ENCODE peak calls at places on chromosomes 7 and 10, in six cellular contexts. T, U, Q, M, A and C are unnamed samples.

GRCh38 chr7:106260136-106260561 is 24.6 kb downstream of the NAMPT start:
- DNase-seq in T (no peak), U (no peak), Q (no peak), M (no peak), A (no peak), C (no peak)

GRCh38 chr7:1193593-1194424 is 33.8 kb upstream of the ZFAND2A start:
- DNase-seq in T (no peak), U (peak), Q (no peak), M (peak), A (no peak), C (peak)

GRCh38 chr10:50540069-50540825 is 83.5 kb downstream of the SGMS1 start:
- DNase-seq in T (no peak), U (no peak), Q (no peak), M (no peak), A (no peak), C (no peak)

GRCh38 chr7:25303380-25304321 is 75.4 kb upstream of the NPVF start:
- DNase-seq in T (no peak), U (no peak), Q (no peak), M (no peak), A (no peak), C (no peak)

GRCh38 chr7:137933270-137934017 is 68.4 kb downstream of the CREB3L2 start:
- DNase-seq in T (no peak), U (no peak), Q (no peak), M (no peak), A (no peak), C (no peak)

GRCh38 chr10:78579995-78580394 is 488.8 kb upstream of the ZMIZ1 start:
- DNase-seq in T (no peak), U (peak), Q (no peak), M (no peak), A (no peak), C (no peak)

GRCh38 chr10:92702301-92702916 is 12.7 kb downstream of the HHEX start:
- DNase-seq in T (no peak), U (no peak), Q (no peak), M (no peak), A (no peak), C (no peak)

GRCh38 chr10:59299933-59300332 is 62.4 kb downstream of the FAM13C start:
- DNase-seq in T (no peak), U (no peak), Q (no peak), M (no peak), A (no peak), C (no peak)

GRCh38 chr7:56046728-56047445 is 4.4 kb downstream of the PSPH start:
- DNase-seq in T (no peak), U (no peak), Q (no peak), M (no peak), A (no peak), C (peak)

GRCh38 chr10:84244651-84245270 is at the start of gene RGR:
- DNase-seq in T (no peak), U (no peak), Q (no peak), M (no peak), A (no peak), C (no peak)

GRCh38 chr10:124152781-124153600 is 59.6 kb upstream of the CHST15 start:
- DNase-seq in T (peak), U (no peak), Q (peak), M (peak), A (no peak), C (peak)

GRCh38 chr7:91005024-91005423 is 259.2 kb upstream of the FZD1 start:
- DNase-seq in T (no peak), U (no peak), Q (no peak), M (no peak), A (no peak), C (no peak)

GRCh38 chr10:78657622-78658165 is 411.1 kb upstream of the ZMIZ1 start:
- DNase-seq in T (peak), U (peak), Q (peak), M (peak), A (peak), C (peak)

GRCh38 chr7:79290841-79291497 is 162.5 kb downstream of the MAGI2 start:
- DNase-seq in T (no peak), U (no peak), Q (no peak), M (no peak), A (no peak), C (no peak)

GRCh38 chr10:14683246-14683645 is 91.5 kb downstream of the FAM107B start:
- DNase-seq in T (no peak), U (no peak), Q (no peak), M (no peak), A (no peak), C (no peak)

GRCh38 chr10:78738457-78738856 is 330.3 kb upstream of the ZMIZ1 start:
- DNase-seq in T (no peak), U (peak), Q (no peak), M (no peak), A (no peak), C (no peak)

GRCh38 chr7:137539111-137539715 is 195.7 kb upstream of the PTN start:
- DNase-seq in T (no peak), U (no peak), Q (no peak), M (no peak), A (no peak), C (peak)

GRCh38 chr7:151660141-151660540 is 140.4 kb upstream of the RHEB start:
- DNase-seq in T (no peak), U (no peak), Q (no peak), M (no peak), A (no peak), C (no peak)

GRCh38 chr10:79068203-79068561 is 584 bp upstream of the ZMIZ1 start:
- DNase-seq in T (peak), U (no peak), Q (no peak), M (no peak), A (peak), C (no peak)

GRCh38 chr7:72925546-72926120 is 738 bp downstream of the POM121 start:
- DNase-seq in T (no peak), U (no peak), Q (no peak), M (no peak), A (no peak), C (no peak)

GRCh38 chr7:43669286-43670081 is 59.8 kb downstream of the COA1 start:
- DNase-seq in T (peak), U (no peak), Q (no peak), M (no peak), A (peak), C (no peak)

GRCh38 chr10:5584895-5585516 is 60.2 kb downstream of the CALML3 start:
- DNase-seq in T (no peak), U (no peak), Q (peak), M (peak), A (no peak), C (peak)

GRCh38 chr7:101564778-101565211 is 64.3 kb downstream of the MYL10 start:
- DNase-seq in T (no peak), U (no peak), Q (no peak), M (peak), A (no peak), C (no peak)

GRCh38 chr10:120052964-120053363 is 160.4 kb downstream of the SEC23IP start:
- DNase-seq in T (no peak), U (no peak), Q (no peak), M (no peak), A (no peak), C (no peak)

GRCh38 chr10:90130321-90131086 is 429.1 kb downstream of the KIF20B start:
- DNase-seq in T (no peak), U (no peak), Q (no peak), M (no peak), A (no peak), C (no peak)

GRCh38 chr10:30384051-30384674 is 35.1 kb upstream of the MTPAP start:
- DNase-seq in T (no peak), U (no peak), Q (no peak), M (no peak), A (no peak), C (no peak)

GRCh38 chr10:101939273-101939635 is 95.7 kb upstream of the KCNIP2 start:
- DNase-seq in T (no peak), U (no peak), Q (no peak), M (peak), A (no peak), C (peak)

GRCh38 chr7:74047804-74048380 is 19.9 kb downstream of the ELN start:
- DNase-seq in T (no peak), U (no peak), Q (no peak), M (no peak), A (no peak), C (no peak)

GRCh38 chr10:46998595-46998994 is 87.4 kb downstream of the PTPN20 start:
- DNase-seq in T (no peak), U (no peak), Q (no peak), M (no peak), A (no peak), C (no peak)

GRCh38 chr7:107742678-107743566 is 1.0 kb upstream of the CBLL1 start:
- DNase-seq in T (peak), U (peak), Q (peak), M (no peak), A (no peak), C (no peak)

GRCh38 chr10:26939290-26939956 is 78.7 kb upstream of the ABI1 start:
- DNase-seq in T (no peak), U (no peak), Q (no peak), M (no peak), A (no peak), C (no peak)

GRCh38 chr10:132663666-132664365 is 122.1 kb downstream of the NKX6-2 start:
- DNase-seq in T (no peak), U (no peak), Q (no peak), M (no peak), A (no peak), C (no peak)